ENCODE peak calls at places on chromosomes 2 and 18, in four cellular contexts. H is non-pigmented ciliary epithelial cell, U is KG1, T is KBM-7. E is an unnamed sample.

GRCh38 chr2:208490492-208490891 is 83.9 kb downstream of the PTH2R start:
- DNase-seq in H (no peak), T (no peak), U (no peak), E (no peak)

GRCh38 chr2:69188174-69188900 is 175.4 kb downstream of the ANTXR1 start:
- DNase-seq in U (no peak), H (no peak), T (no peak), E (no peak)

GRCh38 chr18:61893304-61893970 is 630 bp upstream of the RNF152 start:
- DNase-seq in U (no peak), H (no peak), T (peak; percentile 22), E (peak; percentile 58)

GRCh38 chr2:219122197-219122965 is 38.2 kb downstream of the NHEJ1 start:
- DNase-seq in T (no peak), U (no peak), H (no peak), E (no peak)

GRCh38 chr2:160486341-160486740 is 7.3 kb downstream of the RBMS1 start:
- DNase-seq in H (no peak), U (no peak), T (no peak), E (no peak)

GRCh38 chr18:37235583-37235982 is 330.0 kb downstream of the CELF4 start:
- DNase-seq in H (no peak), U (no peak), T (no peak), E (no peak)

GRCh38 chr18:74724186-74724585 is 126.5 kb downstream of the ZNF407 start:
- DNase-seq in T (no peak), U (no peak), H (peak; percentile 34), E (no peak)

GRCh38 chr2:124970065-124970464 is 945.0 kb downstream of the CNTNAP5 start:
- DNase-seq in H (no peak), T (no peak), U (no peak), E (no peak)

GRCh38 chr18:75139226-75139911 is 69.6 kb downstream of the PTGR3 start:
- DNase-seq in U (no peak), H (no peak), T (no peak), E (no peak)

GRCh38 chr2:70473101-70473722 is 80.4 kb downstream of the TGFA start:
- DNase-seq in H (no peak), T (no peak), U (no peak), E (no peak)

GRCh38 chr2:42192010-42192373 is 22.8 kb downstream of the EML4 start:
- DNase-seq in T (no peak), U (no peak), H (no peak), E (no peak)

GRCh38 chr2:26597197-26597596 is 44.0 kb downstream of the CIB4 start:
- DNase-seq in U (no peak), H (no peak), T (no peak), E (no peak)

GRCh38 chr2:161426788-161427412 is 10.8 kb downstream of the TBR1 start:
- DNase-seq in T (no peak), U (no peak), H (no peak), E (no peak)

GRCh38 chr2:123363076-123363475 is 662.0 kb upstream of the CNTNAP5 start:
- DNase-seq in T (no peak), U (no peak), H (no peak), E (no peak)

GRCh38 chr18:22174341-22175148 is 5.2 kb downstream of the GATA6 start:
- DNase-seq in U (no peak), T (no peak), H (no peak), E (no peak)

GRCh38 chr2:230160112-230160660 is 59.6 kb downstream of the SP110 start:
- DNase-seq in U (peak; percentile 47), H (peak; percentile 13), T (peak; percentile 89), E (peak; percentile 11)

GRCh38 chr2:224952942-224953657 is 89.2 kb downstream of the DOCK10 start:
- DNase-seq in T (peak; percentile 37), H (no peak), U (peak; percentile 42), E (no peak)

GRCh38 chr2:108993095-108993937 is 4.3 kb upstream of the EDAR start:
- DNase-seq in T (no peak), H (no peak), U (no peak), E (no peak)

GRCh38 chr2:197613509-197613987 is 61.8 kb downstream of the RFTN2 start:
- DNase-seq in T (no peak), U (no peak), H (no peak), E (no peak)

GRCh38 chr2:151200844-151201243 is 60.8 kb downstream of the RBM43 start:
- DNase-seq in U (no peak), H (no peak), T (no peak), E (no peak)

GRCh38 chr2:72147971-72148369 is 308 bp upstream of the CYP26B1 start:
- DNase-seq in H (no peak), U (no peak), T (no peak), E (no peak)

GRCh38 chr2:192288290-192288689 is 93.6 kb upstream of the TMEFF2 start:
- DNase-seq in U (no peak), T (no peak), H (no peak), E (no peak)

GRCh38 chr2:236955675-236956618 is 129.7 kb upstream of the COPS8 start:
- DNase-seq in U (no peak), T (no peak), H (no peak), E (no peak)

GRCh38 chr2:241542278-241542605 is 16.3 kb upstream of the BOK start:
- DNase-seq in T (no peak), H (no peak), U (no peak), E (no peak)

GRCh38 chr2:134359367-134360081 is 105.7 kb downstream of the MGAT5 start:
- DNase-seq in U (no peak), T (no peak), H (no peak), E (no peak)

GRCh38 chr2:237680702-237681478 is 53.5 kb downstream of the LRRFIP1 start:
- DNase-seq in H (no peak), T (no peak), U (no peak), E (no peak)

GRCh38 chr2:222909276-222909675 is 48.4 kb downstream of the ACSL3 start:
- DNase-seq in U (no peak), H (no peak), T (no peak), E (no peak)

GRCh38 chr2:112257575-112257974 is 2.7 kb upstream of the ZC3H8 start:
- DNase-seq in T (no peak), H (no peak), U (no peak), E (no peak)

GRCh38 chr2:23497063-23497462 is 112.1 kb downstream of the KLHL29 start:
- DNase-seq in T (peak; percentile 84), U (peak; percentile 41), H (peak; percentile 22), E (peak; percentile 93)